ENCODE peak calls at places on chromosomes 16 and 17, in four cellular contexts. D is H1, R is K562, I is GM12878. Z is an unnamed sample.

GRCh38 chr16:88337538-88337937 is 45.2 kb upstream of the ZNF469 start:
- DNase-seq in D (no peak), R (no peak), I (no peak), Z (no peak)

GRCh38 chr16:23134274-23134673 is 15.0 kb downstream of the USP31 start:
- DNase-seq in D (no peak), R (no peak), I (no peak), Z (no peak)

GRCh38 chr17:83078378-83079339 is 750 bp upstream of the METRNL start:
- DNase-seq in D (no peak), R (peak; percentile 44), I (no peak), Z (no peak)

GRCh38 chr16:71945616-71946015 is 50.3 kb downstream of the IST1 start:
- DNase-seq in D (no peak), R (no peak), I (no peak), Z (no peak)

GRCh38 chr16:1097156-1097555 is 1.1 kb upstream of the C1QTNF8 start:
- DNase-seq in D (no peak), R (no peak), I (no peak), Z (no peak)

GRCh38 chr17:4949321-4950074 is 1.2 kb upstream of the PFN1 start:
- DNase-seq in D (no peak), R (peak; percentile 84), I (no peak), Z (peak; percentile 41)

GRCh38 chr16:57643166-57643813 is 14.9 kb downstream of the ADGRG1 start:
- DNase-seq in D (no peak), R (no peak), I (no peak), Z (no peak)

GRCh38 chr16:87538160-87538559 is 45.3 kb upstream of the ZCCHC14 start:
- DNase-seq in D (no peak), R (no peak), I (no peak), Z (no peak)

GRCh38 chr17:15934866-15935265 is 10.1 kb upstream of the ADORA2B start:
- DNase-seq in D (no peak), R (no peak), I (no peak), Z (no peak)

GRCh38 chr16:9495824-9496223 is 404.4 kb downstream of the HAPSTR1 start:
- DNase-seq in D (no peak), R (no peak), I (no peak), Z (no peak)

GRCh38 chr16:9503251-9503986 is 412.0 kb downstream of the HAPSTR1 start:
- DNase-seq in D (no peak), R (no peak), I (no peak), Z (no peak)

GRCh38 chr16:9500872-9501271 is 409.4 kb downstream of the HAPSTR1 start:
- DNase-seq in D (no peak), R (no peak), I (no peak), Z (no peak)

DNA sequence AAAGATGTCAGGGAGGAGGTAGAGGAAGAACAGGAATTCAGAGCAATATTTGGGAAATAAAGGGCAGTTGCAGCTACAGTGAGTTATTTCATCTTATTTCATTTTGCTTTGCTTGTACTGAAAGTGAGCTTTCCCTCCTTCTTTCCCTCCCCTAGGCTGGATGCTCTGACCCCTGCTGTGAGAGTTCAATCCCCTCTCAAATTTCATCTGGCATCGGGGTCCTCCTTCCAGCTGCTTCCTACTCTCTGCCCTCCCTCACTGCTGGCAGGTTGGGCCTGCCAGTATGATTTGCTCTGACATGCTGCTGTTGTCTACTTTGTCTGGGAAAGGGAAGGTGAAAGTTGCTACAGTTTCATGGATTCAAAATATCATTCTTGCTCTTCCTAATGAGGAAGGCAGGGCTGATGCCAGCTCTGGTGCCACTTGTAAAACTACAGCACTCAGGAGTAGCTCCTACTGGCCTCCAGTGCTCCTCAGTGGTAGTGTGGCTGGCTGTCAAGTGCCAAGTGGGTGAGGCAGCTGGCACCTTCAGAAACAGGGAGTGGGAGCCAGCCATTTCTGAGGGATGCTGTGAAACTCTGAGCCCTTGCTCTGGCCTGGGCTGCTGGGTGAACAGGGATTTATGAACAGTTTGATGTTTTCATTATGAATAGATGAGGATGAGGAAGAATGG is 408.6 kb downstream of the HAPSTR1 start:
- DNase-seq in D (no peak), R (no peak), I (no peak), Z (no peak)
- TF ChIP-seq SRF in D (no peak), R (no peak), I (no peak), Z (no peak)

GRCh38 chr17:7550359-7550758 is 1.5 kb downstream of the TNFSF12 start:
- DNase-seq in D (no peak), R (no peak), I (no peak), Z (no peak)

GRCh38 chr17:7551396-7551795 is 2.5 kb downstream of the TNFSF12 start:
- DNase-seq in D (no peak), R (no peak), I (no peak), Z (no peak)

GRCh38 chr17:7552621-7553051 is 3.8 kb downstream of the TNFSF12 start:
- DNase-seq in D (no peak), R (no peak), I (peak; percentile 95), Z (no peak)

GRCh38 chr17:7549401-7550055 is 670 bp downstream of the TNFSF12 start:
- DNase-seq in D (no peak), R (no peak), I (no peak), Z (no peak)

GRCh38 chr17:7548585-7549400 is at the start of gene TNFSF12:
- DNase-seq in D (no peak), R (peak; percentile 74), I (no peak), Z (no peak)
- TF ChIP-seq SRF in D (no peak), R (no peak), I (no peak), Z (no peak)

GRCh38 chr17:35297666-35298065 is 54.8 kb downstream of the SLFN5 start:
- DNase-seq in D (no peak), R (no peak), I (no peak), Z (no peak)
- TF ChIP-seq SRF in D (no peak), R (no peak), I (no peak), Z (no peak)

DNA sequence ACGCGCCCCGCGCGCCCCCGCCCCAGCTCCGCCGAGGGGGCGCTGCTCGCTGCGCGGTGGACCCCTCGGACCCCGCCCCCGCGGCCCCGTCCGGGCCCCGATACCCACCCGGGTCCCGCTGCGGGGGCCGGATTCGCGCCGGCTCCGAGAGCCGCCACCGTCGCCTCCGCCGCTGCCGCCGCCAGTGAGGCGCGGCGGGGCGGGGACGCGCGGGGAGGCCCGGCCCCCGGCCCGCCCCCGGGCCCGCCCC is at the start of gene TBC1D16:
- DNase-seq in D (no peak), R (no peak), I (no peak), Z (no peak)
- TF ChIP-seq SRF in D (no peak), R (no peak), I (no peak), Z (no peak)

GRCh38 chr17:17523714-17524075 is 27.5 kb upstream of the RASD1 start:
- DNase-seq in D (no peak), R (no peak), I (no peak), Z (no peak)
- TF ChIP-seq SRF in D (no peak), R (no peak), I (no peak), Z (no peak)

DNA sequence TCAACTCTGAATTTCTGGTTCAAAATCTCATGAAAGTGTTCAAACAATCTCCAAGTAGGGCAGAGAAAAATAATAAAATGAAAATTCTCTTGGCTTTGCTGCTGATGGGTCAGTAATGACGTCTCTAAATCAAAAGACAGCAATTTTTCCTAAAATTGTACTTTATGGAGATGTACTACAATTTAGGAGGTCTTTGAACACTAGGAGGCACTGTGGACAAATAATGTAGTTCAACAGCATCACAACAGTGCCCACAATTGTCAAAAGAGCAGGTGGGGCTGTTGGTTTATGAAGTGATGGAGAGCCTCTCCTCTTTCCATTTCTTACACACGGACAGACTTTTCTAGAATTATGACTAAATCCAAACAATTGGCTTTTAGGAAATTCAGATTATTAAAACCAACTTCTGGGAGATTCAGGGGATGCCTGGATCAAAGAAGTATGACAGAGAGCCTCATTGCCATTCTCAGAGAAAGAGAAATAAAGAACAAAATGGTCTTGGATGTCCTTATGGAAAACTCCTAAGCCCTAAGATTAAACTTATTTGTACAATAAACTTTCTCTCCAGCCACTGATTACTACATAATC is 23.8 kb downstream of the EZH1 start:
- DNase-seq in D (no peak), R (peak; percentile 65), I (no peak), Z (peak; percentile 46)
- TF ChIP-seq SRF in D (no peak), R (no peak), I (no peak), Z (no peak)

GRCh38 chr16:2955779-2956565 is 8.1 kb upstream of the KREMEN2 start:
- DNase-seq in D (no peak), R (no peak), I (no peak), Z (no peak)

GRCh38 chr16:2956566-2956956 is 7.5 kb upstream of the KREMEN2 start:
- DNase-seq in D (no peak), R (peak; percentile 47), I (no peak), Z (no peak)

GRCh38 chr16:2954228-2954627 is 9.8 kb upstream of the KREMEN2 start:
- DNase-seq in D (no peak), R (no peak), I (no peak), Z (no peak)

GRCh38 chr16:2954647-2955381 is 9.3 kb upstream of the KREMEN2 start:
- DNase-seq in D (no peak), R (peak; percentile 46), I (no peak), Z (no peak)

GRCh38 chr16:2955438-2955778 is 8.7 kb upstream of the KREMEN2 start:
- DNase-seq in D (no peak), R (no peak), I (no peak), Z (no peak)
- TF ChIP-seq SRF in D (no peak), R (no peak), I (no peak), Z (no peak)

DNA sequence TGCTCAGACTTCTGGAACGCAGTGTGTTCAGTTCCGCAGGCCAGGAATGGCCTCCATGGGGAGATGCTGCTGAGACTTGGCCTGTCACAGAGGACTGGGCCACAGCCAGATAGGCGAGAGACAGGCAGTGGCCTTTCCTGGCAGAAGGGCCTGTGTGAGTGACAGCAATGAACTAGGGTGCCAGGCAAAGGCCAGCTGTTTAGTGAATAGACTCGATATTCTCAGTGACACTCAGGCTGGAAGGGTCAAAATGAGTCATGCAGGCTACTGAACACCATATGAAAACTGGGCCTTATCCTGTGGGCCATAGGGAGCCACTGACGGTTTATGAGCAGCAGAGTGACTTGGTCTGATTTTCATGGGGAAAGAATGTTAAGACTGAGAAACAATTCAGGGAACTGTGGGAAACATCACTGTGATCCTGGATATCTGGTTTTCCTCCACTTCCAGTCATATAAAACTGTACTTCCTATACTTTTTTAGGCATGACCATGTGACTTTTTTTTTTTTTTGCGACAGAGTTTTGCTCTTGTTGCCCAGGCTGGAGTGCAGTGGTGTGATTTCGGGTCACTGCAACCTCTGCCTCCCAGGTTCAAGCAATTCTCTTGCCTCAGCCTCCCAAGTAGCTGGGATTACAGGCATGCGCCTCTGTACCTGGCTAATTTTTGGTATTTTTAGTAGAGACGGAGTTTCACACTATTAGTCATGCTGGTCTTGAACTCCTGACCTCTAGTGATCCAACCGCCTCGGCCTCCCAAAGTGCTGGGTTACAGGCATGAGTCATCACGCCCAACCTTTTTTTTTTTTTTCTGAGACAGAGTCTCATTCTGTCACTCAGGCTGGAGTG is 5.2 kb upstream of the NUBP1 start:
- DNase-seq in D (no peak), R (peak; percentile 62), I (peak; percentile 82), Z (peak; percentile 79)
- TF ChIP-seq SRF in D (no peak), R (no peak), I (no peak), Z (no peak)